ENCODE peak calls at places on chromosomes 6 and 20, in four cellular contexts. One of them, this sample, is unnamed. For H3K4me1, the result is how much of the 10 kb centered on the place peaks cover.

GRCh38 chr6:17334265-17334664 is 53.1 kb downstream of the RBM24 start:
- DNase-seq in stomach: no peak
- DNase-seq in heart left ventricle: no peak
- DNase-seq in GM23248: peak
- DNase-seq in this sample: no peak

GRCh38 chr6:43744931-43745727 is 24.9 kb upstream of the VEGFA start:
- DNase-seq in stomach: peak
- DNase-seq in heart left ventricle: no peak
- DNase-seq in GM23248: no peak
- DNase-seq in this sample: no peak

GRCh38 chr20:45967551-45968080 is 4.4 kb downstream of the ZNF335 start:
- DNase-seq in stomach: no peak
- DNase-seq in heart left ventricle: no peak
- DNase-seq in GM23248: no peak
- DNase-seq in this sample: no peak

GRCh38 chr6:140500864-140501263 is 1126.4 kb upstream of the CITED2 start:
- DNase-seq in stomach: no peak
- DNase-seq in heart left ventricle: no peak
- DNase-seq in GM23248: no peak
- DNase-seq in this sample: no peak

GRCh38 chr6:143759666-143760065 is 81.9 kb downstream of the PHACTR2 start:
- DNase-seq in stomach: no peak
- DNase-seq in heart left ventricle: no peak
- DNase-seq in GM23248: peak
- DNase-seq in this sample: no peak

GRCh38 chr20:46357030-46357514 is 48.8 kb upstream of the CDH22 start:
- DNase-seq in stomach: peak
- DNase-seq in heart left ventricle: peak
- DNase-seq in GM23248: no peak
- DNase-seq in this sample: no peak

GRCh38 chr6:30450908-30451818 is 38.1 kb upstream of the HLA-E start:
- DNase-seq in stomach: peak
- DNase-seq in heart left ventricle: peak
- DNase-seq in GM23248: peak
- DNase-seq in this sample: peak

GRCh38 chr20:53581444-53582311 is 12.0 kb downstream of the ZNF217 start:
- DNase-seq in stomach: peak
- DNase-seq in heart left ventricle: no peak
- DNase-seq in GM23248: no peak
- DNase-seq in this sample: no peak

GRCh38 chr20:19823216-19823615 is 65.2 kb downstream of the RIN2 start:
- DNase-seq in stomach: no peak
- DNase-seq in heart left ventricle: no peak
- DNase-seq in GM23248: no peak
- DNase-seq in this sample: no peak

GRCh38 chr20:38134427-38135281 is 30.4 kb downstream of the TGM2 start:
- DNase-seq in stomach: no peak
- DNase-seq in heart left ventricle: peak
- DNase-seq in GM23248: peak
- DNase-seq in this sample: peak

GRCh38 chr20:14700641-14700965 is 363.2 kb upstream of the FLRT3 start:
- DNase-seq in stomach: no peak
- DNase-seq in heart left ventricle: no peak
- DNase-seq in GM23248: peak
- DNase-seq in this sample: no peak

GRCh38 chr20:40651121-40651520 is 37.9 kb downstream of the MAFB start:
- DNase-seq in stomach: no peak
- DNase-seq in heart left ventricle: no peak
- DNase-seq in GM23248: peak
- DNase-seq in this sample: no peak

GRCh38 chr20:10487354-10488115 is 52.4 kb downstream of the SLX4IP start:
- DNase-seq in stomach: no peak
- DNase-seq in heart left ventricle: no peak
- DNase-seq in GM23248: peak
- DNase-seq in this sample: no peak

GRCh38 chr20:50569864-50570836 is 60.0 kb downstream of the PTPN1 start:
- DNase-seq in stomach: no peak
- DNase-seq in heart left ventricle: no peak
- DNase-seq in GM23248: peak
- DNase-seq in this sample: no peak

GRCh38 chr6:108588586-108588985 is 27.9 kb downstream of the FOXO3 start:
- DNase-seq in stomach: no peak
- DNase-seq in heart left ventricle: no peak
- DNase-seq in GM23248: peak
- DNase-seq in this sample: no peak
- H3K4me1 ChIP-seq in stomach: half or more
- H3K4me1 ChIP-seq in heart left ventricle: half or more
- H3K4me1 ChIP-seq in GM23248: half or more
- H3K4me1 ChIP-seq in this sample: half or more

GRCh38 chr6:125815050-125815910 is 24.5 kb downstream of the NCOA7 start:
- DNase-seq in stomach: no peak
- DNase-seq in heart left ventricle: no peak
- DNase-seq in GM23248: no peak
- DNase-seq in this sample: no peak

GRCh38 chr6:125819927-125820326 is 29.2 kb downstream of the NCOA7 start:
- DNase-seq in stomach: no peak
- DNase-seq in heart left ventricle: no peak
- DNase-seq in GM23248: no peak
- DNase-seq in this sample: no peak

GRCh38 chr6:125818659-125819297 is 28.0 kb downstream of the NCOA7 start:
- DNase-seq in stomach: no peak
- DNase-seq in heart left ventricle: no peak
- DNase-seq in GM23248: peak
- DNase-seq in this sample: no peak

GRCh38 chr6:125816828-125817280 is 26.1 kb downstream of the NCOA7 start:
- DNase-seq in stomach: no peak
- DNase-seq in heart left ventricle: no peak
- DNase-seq in GM23248: peak
- DNase-seq in this sample: no peak

DNA sequence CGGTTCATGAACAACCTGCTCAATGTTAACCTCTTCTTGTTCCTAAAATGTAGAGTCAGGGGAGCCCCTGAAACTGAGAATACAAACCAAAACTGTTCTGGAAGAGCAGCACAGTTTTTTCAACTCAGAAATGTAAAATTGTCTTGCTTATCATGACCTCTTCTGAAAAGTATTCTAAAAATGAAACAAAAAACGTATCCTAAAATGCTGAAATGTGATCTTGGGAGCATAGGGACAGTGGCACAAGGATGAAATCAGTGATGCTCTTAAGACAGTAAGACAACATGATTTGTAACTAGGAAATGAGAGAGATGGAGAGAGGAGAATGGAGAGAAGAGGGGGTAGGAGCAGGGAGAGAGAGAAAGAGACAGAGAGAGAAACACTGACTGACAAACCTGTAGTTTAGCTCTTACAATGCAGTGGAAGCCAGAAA is 27.5 kb downstream of the NCOA7 start:
- DNase-seq in stomach: no peak
- DNase-seq in heart left ventricle: no peak
- DNase-seq in GM23248: peak
- DNase-seq in this sample: no peak
- H3K4me3 ChIP-seq in stomach: peak
- H3K4me3 ChIP-seq in heart left ventricle: peak
- H3K4me3 ChIP-seq in GM23248: peak
- H3K4me3 ChIP-seq in this sample: no peak

DNA sequence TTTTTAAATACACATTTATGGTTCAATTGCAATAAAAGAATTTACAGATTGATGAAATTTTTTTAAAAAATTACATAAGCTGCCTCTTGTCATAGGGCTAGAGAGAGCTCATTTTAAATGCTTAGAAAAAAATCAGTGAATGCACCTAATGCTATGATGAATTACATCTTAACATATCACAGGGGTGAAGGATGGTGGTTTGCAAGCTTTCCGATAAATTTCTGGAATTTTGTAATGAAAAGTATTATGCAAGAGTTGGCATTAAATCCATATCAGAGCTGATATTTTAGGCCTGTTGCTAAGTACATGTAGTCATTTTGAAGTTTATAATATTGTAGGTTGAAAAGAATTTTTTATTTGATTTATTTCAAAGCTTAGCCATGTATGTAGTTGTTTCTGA is 29.6 kb downstream of the DSE start:
- DNase-seq in stomach: no peak
- DNase-seq in heart left ventricle: no peak
- DNase-seq in GM23248: peak
- DNase-seq in this sample: no peak
- H3K4me1 ChIP-seq in stomach: under half
- H3K4me1 ChIP-seq in heart left ventricle: under half
- H3K4me1 ChIP-seq in GM23248: half or more
- H3K4me1 ChIP-seq in this sample: under half

DNA sequence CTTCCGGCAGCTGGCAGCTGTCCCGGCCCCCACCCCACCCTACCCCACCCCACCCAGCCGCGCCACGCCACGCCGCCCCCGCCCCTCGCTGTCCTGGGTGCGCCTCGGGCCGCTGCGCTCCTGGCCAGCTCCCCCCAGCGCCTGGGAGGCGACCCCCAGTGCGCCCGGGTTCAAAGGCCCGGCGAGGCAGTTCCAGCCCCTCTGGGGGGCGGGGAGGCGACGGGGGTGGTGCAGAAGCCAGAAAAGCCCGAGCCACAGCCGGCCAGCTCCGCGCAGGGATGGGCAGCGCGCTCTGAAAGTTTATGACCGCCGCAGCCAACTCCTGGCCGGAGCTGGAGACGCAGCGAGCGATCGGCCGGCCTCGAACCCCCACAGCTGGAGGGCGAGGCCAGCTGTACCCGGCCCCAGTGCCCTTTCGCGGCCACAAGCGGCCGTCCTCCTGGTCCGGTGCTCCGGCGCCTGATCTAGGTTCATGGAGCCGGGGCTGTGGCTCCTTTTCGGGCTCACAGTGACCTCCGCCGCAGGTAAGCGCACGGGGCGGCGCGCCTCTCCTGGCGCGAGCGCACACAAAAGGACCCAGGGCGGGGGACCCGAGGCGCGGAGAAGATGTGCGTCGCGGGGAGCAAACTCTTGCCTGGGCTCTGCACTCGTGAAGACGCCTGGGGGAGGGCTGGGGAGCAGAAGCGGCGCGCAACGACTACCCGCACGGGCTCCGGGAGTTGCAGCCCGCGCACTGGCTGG is at the start of gene EDN3:
- DNase-seq in stomach: no peak
- DNase-seq in heart left ventricle: no peak
- DNase-seq in GM23248: peak
- DNase-seq in this sample: no peak
- H3K4me3 ChIP-seq in stomach: peak
- H3K4me3 ChIP-seq in heart left ventricle: no peak
- H3K4me3 ChIP-seq in GM23248: no peak
- H3K4me3 ChIP-seq in this sample: peak

DNA sequence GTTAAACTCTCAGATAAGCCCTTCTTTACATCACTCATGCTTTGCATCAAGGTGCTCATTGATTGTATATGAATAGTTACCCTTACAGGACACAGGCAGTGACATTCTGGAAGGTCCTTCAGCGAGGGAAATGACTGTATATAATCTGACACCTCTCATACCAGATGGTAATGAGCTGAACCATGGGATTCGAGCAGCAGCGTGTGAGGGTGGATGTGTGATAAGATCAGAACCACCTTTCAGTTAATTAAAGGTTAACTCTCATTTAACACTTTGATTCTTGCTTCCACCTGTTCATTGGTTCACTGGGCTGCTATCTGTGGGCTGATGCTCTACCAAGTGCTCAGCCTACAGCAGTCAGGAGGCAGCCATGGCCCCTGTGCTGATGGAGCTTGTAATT is 24.2 kb downstream of the NEDD9 start:
- DNase-seq in stomach: no peak
- DNase-seq in heart left ventricle: no peak
- DNase-seq in GM23248: no peak
- DNase-seq in this sample: no peak
- H3K4me1 ChIP-seq in stomach: under half
- H3K4me1 ChIP-seq in heart left ventricle: under half
- H3K4me1 ChIP-seq in GM23248: half or more
- H3K4me1 ChIP-seq in this sample: under half

GRCh38 chr6:21769973-21770372 is 176.4 kb downstream of the SOX4 start:
- DNase-seq in stomach: no peak
- DNase-seq in heart left ventricle: no peak
- DNase-seq in GM23248: peak
- DNase-seq in this sample: no peak

GRCh38 chr6:21767891-21768659 is 174.5 kb downstream of the SOX4 start:
- DNase-seq in stomach: no peak
- DNase-seq in heart left ventricle: no peak
- DNase-seq in GM23248: peak
- DNase-seq in this sample: no peak

GRCh38 chr6:21771626-21772320 is 178.2 kb downstream of the SOX4 start:
- DNase-seq in stomach: no peak
- DNase-seq in heart left ventricle: no peak
- DNase-seq in GM23248: no peak
- DNase-seq in this sample: no peak

GRCh38 chr6:21772467-21772866 is 178.9 kb downstream of the SOX4 start:
- DNase-seq in stomach: no peak
- DNase-seq in heart left ventricle: no peak
- DNase-seq in GM23248: no peak
- DNase-seq in this sample: no peak

GRCh38 chr6:21769405-21769851 is 175.9 kb downstream of the SOX4 start:
- DNase-seq in stomach: no peak
- DNase-seq in heart left ventricle: peak
- DNase-seq in GM23248: peak
- DNase-seq in this sample: no peak
- H3K4me3 ChIP-seq in stomach: no peak
- H3K4me3 ChIP-seq in heart left ventricle: no peak
- H3K4me3 ChIP-seq in GM23248: peak
- H3K4me3 ChIP-seq in this sample: no peak